ENCODE peak calls at places on chromosome 6, in six cellular contexts. H is GM12878, L is HepG2, S is SK-N-SH, T is K562, R is H1. K is an unnamed sample.

GRCh38 chr6:28884423-28885148 is 39.2 kb downstream of the TRIM27 start:
- DNase-seq in T (no peak), R (no peak), L (peak), S (peak), H (no peak), K (no peak)

GRCh38 chr6:38509713-38510112 is 130.0 kb downstream of the BTBD9 start:
- DNase-seq in L (peak), R (no peak), S (no peak), H (no peak), T (no peak), K (peak)

GRCh38 chr6:163513570-163514166 is 99.2 kb downstream of the QKI start:
- DNase-seq in S (no peak), H (no peak), R (no peak), L (no peak), T (peak), K (no peak)

GRCh38 chr6:42322676-42323075 is 105.0 kb upstream of the MRPS10 start:
- DNase-seq in H (no peak), S (no peak), T (no peak), R (peak), L (no peak), K (no peak)

GRCh38 chr6:1766663-1767062 is 156.9 kb downstream of the FOXC1 start:
- DNase-seq in L (no peak), R (no peak), S (peak), H (no peak), T (no peak), K (no peak)

GRCh38 chr6:10690651-10691445 is 3.6 kb downstream of the C6orf52 start:
- DNase-seq in R (no peak), H (no peak), L (no peak), T (no peak), S (no peak), K (no peak)

GRCh38 chr6:109183109-109183508 is 87.8 kb downstream of the CEP57L1 start:
- DNase-seq in L (no peak), S (no peak), H (no peak), R (peak), T (peak), K (peak)

GRCh38 chr6:16774437-16774836 is 13.2 kb upstream of the ATXN1 start:
- DNase-seq in H (no peak), L (no peak), T (no peak), R (no peak), S (no peak), K (no peak)

GRCh38 chr6:159761873-159762680 is at the start of gene ACAT2:
- DNase-seq in H (peak), S (peak), R (peak), T (peak), L (peak), K (peak)

GRCh38 chr6:165615629-165616028 is 47.4 kb downstream of the PDE10A start:
- DNase-seq in T (no peak), S (no peak), L (no peak), R (no peak), H (peak), K (no peak)

GRCh38 chr6:81894788-81895221 is 142.3 kb upstream of the TENT5A start:
- DNase-seq in T (no peak), S (no peak), L (peak), H (no peak), R (no peak), K (no peak)

GRCh38 chr6:27478141-27478705 is 5.3 kb upstream of the ZNF184 start:
- DNase-seq in S (no peak), H (no peak), R (no peak), L (no peak), T (peak), K (no peak)

GRCh38 chr6:158854214-158855101 is 35.3 kb upstream of the EZR start:
- DNase-seq in L (peak), H (no peak), S (no peak), T (peak), R (no peak), K (no peak)

GRCh38 chr6:106473807-106474206 is 113.3 kb downstream of the CRYBG1 start:
- DNase-seq in R (no peak), T (no peak), L (no peak), H (no peak), S (no peak), K (no peak)

GRCh38 chr6:4625557-4625956 is 150.6 kb upstream of the CDYL start:
- DNase-seq in L (no peak), T (no peak), H (no peak), S (no peak), R (no peak), K (no peak)

GRCh38 chr6:76174722-76175121 is 102.3 kb upstream of the IMPG1 start:
- DNase-seq in H (no peak), T (no peak), S (no peak), R (no peak), L (no peak), K (no peak)

GRCh38 chr6:131135244-131136020 is at the start of gene AKAP7:
- DNase-seq in H (no peak), S (peak), T (peak), L (peak), R (peak), K (peak)

GRCh38 chr6:99467509-99468106 is 42.5 kb upstream of the PNISR start:
- DNase-seq in T (peak), R (no peak), H (no peak), S (peak), L (peak), K (peak)

GRCh38 chr6:168116975-168117899 is 38.2 kb upstream of the FRMD1 start:
- DNase-seq in H (no peak), L (peak), R (no peak), S (peak), T (peak), K (no peak)

DNA sequence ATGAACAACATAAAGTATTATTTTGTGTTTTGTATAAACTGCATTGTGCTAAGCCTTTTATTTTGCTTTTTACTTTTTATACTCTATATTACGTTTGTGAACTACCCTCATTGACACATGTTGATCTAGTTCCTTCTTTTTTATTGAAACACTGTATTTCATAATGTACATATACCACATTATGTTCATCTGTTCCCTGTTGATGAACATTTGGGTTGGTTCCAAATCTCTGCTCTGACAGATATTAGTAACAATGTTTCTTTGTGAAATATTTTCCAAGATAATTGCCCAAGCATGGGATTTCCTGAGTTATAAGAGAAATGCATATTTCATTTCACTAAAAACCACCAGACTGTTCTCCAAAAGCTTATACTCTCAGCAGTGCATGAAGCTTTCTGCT is 44.1 kb upstream of the TNFRSF21 start:
- DNase-seq in H (no peak), R (no peak), L (no peak), T (no peak), S (no peak), K (no peak)
- TF ChIP-seq CHD2 in H (no peak), R (no peak), L (no peak), T (no peak), S (no peak), K (no peak)

GRCh38 chr6:105136433-105137350 is 43.1 kb downstream of the POPDC3 start:
- DNase-seq in R (peak), L (no peak), S (peak), H (no peak), T (peak), K (peak)
- TF ChIP-seq CHD2 in R (no peak), L (no peak), S (no peak), H (no peak), T (no peak), K (no peak)

GRCh38 chr6:139882234-139882633 is 507.8 kb upstream of the CITED2 start:
- DNase-seq in L (no peak), S (no peak), R (no peak), T (no peak), H (no peak), K (no peak)

GRCh38 chr6:139879823-139880356 is 505.4 kb upstream of the CITED2 start:
- DNase-seq in L (no peak), S (no peak), R (no peak), T (no peak), H (no peak), K (no peak)

GRCh38 chr6:139881728-139882211 is 507.3 kb upstream of the CITED2 start:
- DNase-seq in L (peak), T (peak), H (no peak), S (peak), R (no peak), K (peak)

GRCh38 chr6:139882977-139883728 is 508.7 kb upstream of the CITED2 start:
- DNase-seq in R (no peak), T (no peak), H (no peak), S (no peak), L (peak), K (no peak)

GRCh38 chr6:139881251-139881650 is 506.8 kb upstream of the CITED2 start:
- DNase-seq in H (no peak), S (no peak), T (no peak), L (no peak), R (no peak), K (no peak)
- TF ChIP-seq CHD2 in H (no peak), S (no peak), T (no peak), L (no peak), R (no peak), K (no peak)

GRCh38 chr6:46099952-46100351 is 29.8 kb upstream of the ENPP4 start:
- DNase-seq in H (no peak), T (no peak), S (no peak), R (no peak), L (no peak), K (no peak)

GRCh38 chr6:46095251-46095650 is 34.5 kb upstream of the ENPP4 start:
- DNase-seq in H (no peak), R (no peak), S (no peak), L (no peak), T (no peak), K (no peak)

GRCh38 chr6:46097381-46097780 is 32.4 kb upstream of the ENPP4 start:
- DNase-seq in R (no peak), T (no peak), H (no peak), S (no peak), L (no peak), K (no peak)

GRCh38 chr6:46102123-46102522 is 27.7 kb upstream of the ENPP4 start:
- DNase-seq in R (no peak), L (no peak), T (no peak), S (no peak), H (no peak), K (no peak)

GRCh38 chr6:46098678-46099077 is 31.1 kb upstream of the ENPP4 start:
- DNase-seq in S (no peak), L (peak), H (no peak), R (no peak), T (no peak), K (no peak)
- TF ChIP-seq CHD2 in S (no peak), L (no peak), H (no peak), R (no peak), T (no peak), K (no peak)

GRCh38 chr6:44782198-44782597 is 394.7 kb downstream of the CDC5L start:
- DNase-seq in H (no peak), S (no peak), R (no peak), T (no peak), L (no peak), K (no peak)
- TF ChIP-seq CHD2 in H (no peak), S (no peak), R (no peak), T (no peak), L (no peak), K (no peak)

GRCh38 chr6:140276719-140277118 is 902.3 kb upstream of the CITED2 start:
- DNase-seq in R (no peak), H (no peak), S (no peak), T (no peak), L (no peak), K (no peak)
- TF ChIP-seq CHD2 in R (no peak), H (no peak), S (no peak), T (no peak), L (no peak), K (no peak)

GRCh38 chr6:136037246-136037884 is 185.9 kb downstream of the PDE7B start:
- DNase-seq in L (no peak), T (no peak), S (no peak), H (no peak), R (no peak), K (no peak)
- TF ChIP-seq CHD2 in L (no peak), T (no peak), S (no peak), H (no peak), R (no peak), K (no peak)

DNA sequence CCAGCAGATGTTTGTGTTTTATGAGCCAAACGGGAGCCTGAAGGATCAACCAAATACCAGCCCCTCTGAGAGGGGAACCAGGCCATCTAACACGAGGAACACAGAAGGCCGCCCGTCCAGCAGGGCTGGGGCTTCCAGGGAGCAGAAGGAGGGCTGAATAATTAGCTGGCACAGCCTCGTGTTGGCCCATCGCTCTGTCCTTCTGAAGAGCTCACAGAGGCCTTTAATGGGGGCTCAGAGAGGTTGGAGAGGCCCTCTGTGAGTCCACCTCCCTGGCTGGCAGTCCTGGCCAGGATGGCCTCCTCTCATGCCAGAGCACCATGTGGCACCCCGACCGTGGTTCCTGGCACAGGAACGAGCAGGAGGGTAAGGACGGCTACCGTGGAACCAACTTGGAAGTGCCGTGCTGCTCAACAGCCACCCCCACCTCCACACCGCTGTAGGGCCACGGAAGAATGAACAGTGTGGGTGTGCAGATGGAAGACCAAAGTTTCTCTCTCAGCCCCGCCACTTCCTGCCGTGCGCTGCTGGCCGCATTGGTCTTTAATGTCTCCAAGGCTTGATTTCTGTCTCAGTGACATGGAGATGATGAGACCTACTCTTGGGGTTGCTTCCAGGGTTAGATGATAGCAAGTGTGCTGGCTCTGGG is 155.2 kb downstream of the SCML4 start:
- DNase-seq in T (no peak), S (no peak), R (no peak), L (no peak), H (peak), K (no peak)
- TF ChIP-seq CHD2 in T (no peak), S (no peak), R (no peak), L (no peak), H (peak), K (no peak)

DNA sequence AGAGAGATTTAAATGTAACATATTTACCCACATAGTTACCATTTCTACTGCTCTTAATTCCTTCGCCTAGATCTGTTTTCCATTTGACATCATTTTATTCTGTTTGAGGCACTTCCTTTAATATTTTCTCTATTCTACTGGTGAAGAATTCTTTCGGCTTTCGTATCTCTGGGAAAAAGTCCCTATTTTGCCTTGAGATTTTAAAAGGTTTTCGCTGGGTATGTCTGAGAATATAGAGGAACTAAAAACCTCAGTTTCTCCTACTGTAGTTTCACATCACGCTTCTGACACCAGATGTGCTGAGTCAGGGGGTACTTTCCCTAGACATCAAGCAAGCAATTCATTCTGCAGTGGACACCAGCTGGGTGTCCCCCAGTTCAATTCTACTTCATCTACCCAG is 61.7 kb downstream of the E2F3 start:
- DNase-seq in R (no peak), S (no peak), T (no peak), H (peak), L (no peak), K (no peak)
- TF ChIP-seq CHD2 in R (no peak), S (no peak), T (no peak), H (no peak), L (no peak), K (no peak)

DNA sequence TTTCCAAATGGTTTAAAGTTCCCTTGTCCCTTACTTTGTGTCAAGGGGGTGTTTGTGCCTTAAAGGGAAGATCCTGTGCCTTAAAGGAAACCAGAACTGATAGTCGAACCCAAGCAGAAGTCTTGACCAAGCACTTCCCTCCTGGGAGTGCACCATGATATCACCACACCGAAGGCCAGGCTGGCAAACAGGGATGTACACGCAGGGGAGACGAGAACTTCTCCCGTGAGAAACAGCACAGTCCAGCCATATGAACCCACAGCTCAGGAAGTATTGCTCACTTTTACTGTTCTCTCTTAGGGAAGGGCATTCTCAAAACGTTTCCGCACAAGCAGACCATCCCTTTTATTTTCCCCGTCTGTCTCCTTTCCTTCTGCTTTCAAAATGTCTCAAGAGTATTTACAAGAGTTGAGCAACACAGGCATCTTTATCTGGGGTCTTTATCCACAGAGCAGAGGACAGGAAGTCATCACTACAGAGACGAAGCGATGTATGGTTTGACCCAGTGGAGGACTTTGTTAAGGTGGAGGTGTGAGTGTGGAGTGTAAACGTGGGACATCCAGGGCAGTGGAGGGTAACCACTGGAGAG is 12.8 kb upstream of the SERPINB1 start:
- DNase-seq in R (no peak), T (no peak), S (no peak), L (no peak), H (no peak), K (no peak)
- TF ChIP-seq CHD2 in R (no peak), T (no peak), S (no peak), L (no peak), H (no peak), K (no peak)